ENCODE peak calls at places on chromosomes 7 and 10, in four cellular contexts. Y, U, O and Q are unnamed samples. For H3K9me3, the result is how much of the 10 kb centered on the place peaks cover.

GRCh38 chr7:36880108-36880507 is 155.8 kb upstream of the AOAH start:
- DNase-seq in Y (no peak), U (no peak), O (no peak), Q (no peak)

GRCh38 chr7:20407585-20408466 is 77.1 kb downstream of the ITGB8 start:
- DNase-seq in Y (no peak), U (no peak), O (peak), Q (peak)

GRCh38 chr7:18916826-18917225 is 200.6 kb downstream of the TWIST1 start:
- DNase-seq in Y (no peak), U (no peak), O (no peak), Q (no peak)

GRCh38 chr10:78458983-78459638 is 425.4 kb downstream of the RPS24 start:
- DNase-seq in Y (no peak), U (no peak), O (peak), Q (no peak)

GRCh38 chr7:94396606-94397005 is 1.9 kb downstream of the COL1A2 start:
- DNase-seq in Y (no peak), U (no peak), O (peak), Q (peak)

GRCh38 chr10:133377025-133377817 is 1.8 kb upstream of the PAOX start:
- DNase-seq in Y (no peak), U (no peak), O (no peak), Q (no peak)

GRCh38 chr7:1431644-1432380 is 27.5 kb downstream of the MICALL2 start:
- DNase-seq in Y (no peak), U (no peak), O (no peak), Q (no peak)

GRCh38 chr7:82141427-82141826 is 302.1 kb downstream of the CACNA2D1 start:
- DNase-seq in Y (peak), U (no peak), O (peak), Q (no peak)

GRCh38 chr10:122296363-122297120 is 25.4 kb downstream of the BTBD16 start:
- DNase-seq in Y (no peak), U (no peak), O (no peak), Q (no peak)

GRCh38 chr10:75234683-75235374 is 928 bp downstream of the COMTD1 start:
- DNase-seq in Y (peak), U (peak), O (no peak), Q (peak)

GRCh38 chr7:816751-817671 is 15.3 kb upstream of the SUN1 start:
- DNase-seq in Y (peak), U (peak), O (no peak), Q (no peak)

GRCh38 chr10:5649746-5650145 is 16.6 kb downstream of the ASB13 start:
- DNase-seq in Y (no peak), U (no peak), O (no peak), Q (no peak)

GRCh38 chr10:58412502-58412961 is 27.3 kb downstream of the TFAM start:
- DNase-seq in Y (no peak), U (no peak), O (no peak), Q (no peak)

GRCh38 chr10:97475936-97476594 is 22.2 kb downstream of the MMS19 start:
- DNase-seq in Y (no peak), U (no peak), O (peak), Q (no peak)
- H3K9me3 ChIP-seq in Y (under half), U (under half), O (under half), Q (under half)

GRCh38 chr7:26151953-26152781 is at the start of gene NFE2L3:
- DNase-seq in Y (no peak), U (peak), O (peak), Q (peak)

GRCh38 chr7:26151096-26151495 is 902 bp upstream of the NFE2L3 start:
- DNase-seq in Y (no peak), U (no peak), O (no peak), Q (no peak)

GRCh38 chr7:26153823-26154783 is 2.1 kb downstream of the NFE2L3 start:
- DNase-seq in Y (no peak), U (no peak), O (peak), Q (no peak)

GRCh38 chr7:26151650-26151952 is 397 bp upstream of the NFE2L3 start:
- DNase-seq in Y (no peak), U (no peak), O (no peak), Q (no peak)

GRCh38 chr7:26153246-26153822 is 1.3 kb downstream of the NFE2L3 start:
- DNase-seq in Y (no peak), U (no peak), O (peak), Q (no peak)
- H3K4me3 ChIP-seq in Y (no peak), U (peak), O (peak), Q (peak)

GRCh38 chr7:63039882-63040281 is 958.8 kb upstream of the ZNF722 start:
- DNase-seq in Y (no peak), U (no peak), O (no peak), Q (no peak)

GRCh38 chr7:63042730-63043511 is 955.7 kb upstream of the ZNF722 start:
- DNase-seq in Y (no peak), U (no peak), O (no peak), Q (no peak)

GRCh38 chr7:63040966-63041610 is 957.6 kb upstream of the ZNF722 start:
- DNase-seq in Y (no peak), U (no peak), O (no peak), Q (no peak)

GRCh38 chr7:63040336-63040735 is 958.3 kb upstream of the ZNF722 start:
- DNase-seq in Y (no peak), U (no peak), O (no peak), Q (no peak)

GRCh38 chr7:63041786-63042185 is 956.9 kb upstream of the ZNF722 start:
- DNase-seq in Y (no peak), U (no peak), O (no peak), Q (no peak)
- H3K9me3 ChIP-seq in Y (under half), U (under half), O (under half), Q (under half)

GRCh38 chr7:44324204-44325126 is 929 bp downstream of the CAMK2B start:
- DNase-seq in Y (no peak), U (no peak), O (no peak), Q (no peak)
- H3K4me3 ChIP-seq in Y (no peak), U (no peak), O (no peak), Q (peak)

DNA sequence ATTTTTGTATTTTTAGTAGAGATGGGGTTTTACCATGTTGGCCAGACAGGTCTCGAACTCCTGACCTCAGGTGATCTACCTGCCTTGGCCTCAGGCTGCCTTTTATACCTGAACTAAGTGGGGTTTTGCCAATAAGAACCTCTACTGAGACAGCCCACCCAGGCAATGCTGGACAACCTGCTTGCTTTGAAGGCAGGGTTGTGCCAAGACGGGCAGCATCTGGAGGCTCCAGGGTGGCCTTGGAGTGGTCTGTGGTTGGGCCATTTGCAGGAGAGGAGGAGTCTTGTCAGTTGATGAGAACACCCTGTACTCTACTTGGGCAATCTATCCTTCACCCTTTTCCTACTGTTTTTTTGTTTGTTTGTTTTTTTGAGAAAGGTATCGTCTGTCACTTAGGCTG is 75.3 kb upstream of the ZNF735 start:
- DNase-seq in Y (no peak), U (no peak), O (no peak), Q (no peak)
- H3K9me3 ChIP-seq in Y (under half), U (under half), O (under half), Q (under half)

GRCh38 chr10:114551310-114551972 is 106.6 kb downstream of the ABLIM1 start:
- DNase-seq in Y (peak), U (no peak), O (peak), Q (peak)

GRCh38 chr10:114556236-114557122 is 101.6 kb downstream of the ABLIM1 start:
- DNase-seq in Y (no peak), U (no peak), O (no peak), Q (no peak)

GRCh38 chr10:114550756-114551290 is 107.3 kb downstream of the ABLIM1 start:
- DNase-seq in Y (peak), U (peak), O (peak), Q (peak)

GRCh38 chr10:114548662-114549061 is 109.4 kb downstream of the ABLIM1 start:
- DNase-seq in Y (peak), U (no peak), O (peak), Q (no peak)

DNA sequence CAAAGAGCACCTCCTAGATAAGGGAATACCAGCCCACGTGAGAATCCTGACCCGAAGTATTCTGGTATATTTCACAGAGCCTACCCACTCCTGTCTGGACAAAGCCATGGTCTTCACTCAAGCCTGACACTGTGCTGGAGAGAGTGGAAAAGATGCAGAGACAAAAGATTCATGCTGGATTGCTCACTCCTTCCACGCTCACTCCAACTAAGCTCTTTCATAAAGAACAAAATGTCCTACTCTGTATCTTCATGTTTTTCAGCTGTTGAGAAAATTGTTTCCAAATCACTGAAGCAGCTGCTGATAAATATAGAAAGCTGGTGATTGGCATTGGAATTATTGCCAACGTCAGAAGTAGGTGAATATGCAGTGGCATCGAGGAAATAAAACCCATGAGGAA is 106.0 kb downstream of the ABLIM1 start:
- DNase-seq in Y (no peak), U (no peak), O (no peak), Q (no peak)
- H3K4me3 ChIP-seq in Y (no peak), U (no peak), O (no peak), Q (no peak)

DNA sequence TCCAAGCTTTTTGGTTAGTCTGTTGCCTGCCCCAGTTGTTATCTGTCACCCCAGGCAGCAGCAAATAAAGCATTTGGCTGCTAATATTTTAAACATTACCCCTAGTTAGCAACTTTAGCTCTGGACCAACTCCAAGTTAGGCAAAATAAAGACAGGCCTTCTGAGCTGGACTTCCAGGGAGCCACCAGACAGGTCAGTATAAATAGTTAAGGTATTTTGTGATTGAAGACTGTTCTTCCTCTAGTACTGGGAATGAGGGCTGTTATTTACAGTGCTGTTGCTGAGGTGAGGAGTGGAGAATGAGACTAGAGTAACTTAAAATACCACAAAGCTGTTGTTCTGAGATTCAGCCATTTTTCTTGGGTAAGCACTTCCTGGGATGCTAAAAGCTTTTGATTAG is 40.1 kb downstream of the ZNF518A start:
- DNase-seq in Y (no peak), U (no peak), O (no peak), Q (no peak)
- H3K9me3 ChIP-seq in Y (under half), U (under half), O (under half), Q (under half)